ENCODE peak calls at places on chromosomes 7 and 10, in seven cellular contexts. S is Calu3, A is AG04449, U is fibroblast of the aortic adventitia, F is AG04450, N is RWPE1, M is fibroblast of pulmonary artery. K is an unnamed sample.

GRCh38 chr10:130994845-130995244 is 316.7 kb downstream of the TCERG1L start:
- DNase-seq in S (no peak), A (no peak), U (no peak), F (no peak), N (peak), M (no peak), K (no peak)

GRCh38 chr10:71527135-71527534 is 130.4 kb downstream of the CDH23 start:
- DNase-seq in S (no peak), A (no peak), U (no peak), F (no peak), N (no peak), M (no peak), K (no peak)

GRCh38 chr7:92778972-92779371 is 57.4 kb downstream of the CDK6 start:
- DNase-seq in S (no peak), A (peak), U (peak), F (no peak), N (no peak), M (peak), K (peak)

GRCh38 chr10:7980196-7980595 is 74.3 kb upstream of the GATA3 start:
- DNase-seq in S (no peak), A (no peak), U (no peak), F (no peak), N (no peak), M (no peak), K (no peak)

GRCh38 chr7:41881313-41882130 is 178.6 kb upstream of the INHBA start:
- DNase-seq in S (no peak), A (no peak), U (no peak), F (no peak), N (no peak), M (peak), K (peak)

GRCh38 chr10:111551001-111551400 is 474.2 kb downstream of the ADRA2A start:
- DNase-seq in S (no peak), A (peak), U (no peak), F (no peak), N (no peak), M (no peak), K (no peak)

GRCh38 chr7:27700501-27700900 is 37.8 kb upstream of the HIBADH start:
- DNase-seq in S (no peak), A (no peak), U (no peak), F (no peak), N (no peak), M (no peak), K (no peak)

GRCh38 chr10:125940515-125940914 is 44.2 kb downstream of the FANK1 start:
- DNase-seq in S (no peak), A (no peak), U (no peak), F (no peak), N (no peak), M (no peak), K (no peak)

GRCh38 chr7:132430863-132431822 is 145.1 kb downstream of the PLXNA4 start:
- DNase-seq in S (peak), A (peak), U (peak), F (peak), N (peak), M (peak), K (no peak)

GRCh38 chr7:19713676-19714075 is 4.8 kb upstream of the POLR1F start:
- DNase-seq in S (peak), A (peak), U (peak), F (peak), N (peak), M (peak), K (no peak)

GRCh38 chr7:5827755-5828154 is 46.3 kb upstream of the RNF216 start:
- DNase-seq in S (peak), A (no peak), U (peak), F (no peak), N (no peak), M (peak), K (peak)
- TF ChIP-seq CTCF in S (peak), A (peak), U (peak), F (peak), N (peak), M (peak), K (peak)

GRCh38 chr10:98878418-98878817 is 357.2 kb downstream of the HPSE2 start:
- DNase-seq in S (no peak), A (no peak), U (no peak), F (no peak), N (no peak), M (no peak), K (no peak)
- TF ChIP-seq CTCF in S (no peak), A (no peak), U (no peak), F (no peak), N (no peak), M (no peak), K (no peak)

GRCh38 chr7:99472561-99473314 is at the start of gene ZNF789:
- DNase-seq in S (peak), A (peak), U (peak), F (peak), N (peak), M (peak), K (peak)
- TF ChIP-seq CTCF in S (no peak), A (no peak), U (no peak), F (no peak), N (no peak), M (no peak), K (no peak)

DNA sequence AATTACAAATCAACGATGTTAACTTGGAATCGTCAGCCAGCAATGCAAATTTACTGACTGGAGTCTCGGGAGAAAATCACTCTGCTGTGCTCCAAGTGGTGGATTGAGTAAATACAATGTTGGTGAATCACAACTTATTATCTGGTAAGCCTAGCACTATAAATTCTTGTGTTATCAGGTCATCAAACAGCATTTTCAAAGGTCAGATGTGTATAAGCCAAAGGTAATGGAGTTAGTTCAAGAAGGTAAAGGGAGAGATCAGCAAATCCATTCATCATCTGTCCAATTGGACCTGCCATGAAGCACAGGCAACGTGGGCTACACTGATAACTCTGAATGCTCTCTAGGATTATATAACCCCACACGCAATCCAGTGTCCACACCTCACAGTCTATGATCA is 13.9 kb downstream of the CUBN start:
- DNase-seq in S (peak), A (no peak), U (peak), F (no peak), N (peak), M (peak), K (no peak)
- TF ChIP-seq CTCF in S (no peak), A (no peak), U (peak), F (peak), N (no peak), M (no peak), K (no peak)

GRCh38 chr7:144791488-144791887 is 44.4 kb downstream of the TPK1 start:
- DNase-seq in S (no peak), A (no peak), U (no peak), F (no peak), N (no peak), M (no peak), K (no peak)
- TF ChIP-seq CTCF in S (no peak), A (no peak), U (no peak), F (no peak), N (no peak), M (no peak), K (no peak)

GRCh38 chr10:44990302-44990655 is 10.4 kb upstream of the ZNF22 start:
- DNase-seq in S (peak), A (no peak), U (peak), F (no peak), N (no peak), M (no peak), K (no peak)
- TF ChIP-seq CTCF in S (peak), A (peak), U (no peak), F (peak), N (no peak), M (peak), K (no peak)

DNA sequence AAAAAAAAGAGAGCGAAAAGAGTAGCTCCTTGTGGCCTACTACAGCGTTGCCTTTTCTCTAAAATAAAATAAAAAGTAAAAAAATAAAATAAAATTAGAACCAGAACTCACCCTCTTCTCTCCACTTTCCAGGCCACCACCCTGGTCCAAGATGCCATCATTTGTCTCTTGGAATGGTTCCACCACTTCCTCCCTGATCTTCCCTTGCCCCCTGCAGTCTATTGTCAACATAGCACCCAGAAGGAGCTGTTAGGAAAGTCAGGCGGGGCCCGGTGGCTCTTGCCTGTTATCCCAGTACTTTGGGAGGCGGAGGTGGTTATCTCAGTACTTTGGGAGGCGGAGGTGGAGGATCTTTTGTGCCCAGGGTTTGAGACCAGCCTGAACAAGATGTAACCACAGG is 7.6 kb upstream of the GRID2IP start:
- DNase-seq in S (peak), A (no peak), U (peak), F (no peak), N (peak), M (peak), K (no peak)
- TF ChIP-seq CTCF in S (peak), A (peak), U (peak), F (peak), N (peak), M (peak), K (peak)

GRCh38 chr10:18594574-18595156 is 56.7 kb downstream of the NSUN6 start:
- DNase-seq in S (peak), A (no peak), U (no peak), F (no peak), N (no peak), M (no peak), K (no peak)
- TF ChIP-seq CTCF in S (no peak), A (no peak), U (peak), F (peak), N (no peak), M (peak), K (peak)

DNA sequence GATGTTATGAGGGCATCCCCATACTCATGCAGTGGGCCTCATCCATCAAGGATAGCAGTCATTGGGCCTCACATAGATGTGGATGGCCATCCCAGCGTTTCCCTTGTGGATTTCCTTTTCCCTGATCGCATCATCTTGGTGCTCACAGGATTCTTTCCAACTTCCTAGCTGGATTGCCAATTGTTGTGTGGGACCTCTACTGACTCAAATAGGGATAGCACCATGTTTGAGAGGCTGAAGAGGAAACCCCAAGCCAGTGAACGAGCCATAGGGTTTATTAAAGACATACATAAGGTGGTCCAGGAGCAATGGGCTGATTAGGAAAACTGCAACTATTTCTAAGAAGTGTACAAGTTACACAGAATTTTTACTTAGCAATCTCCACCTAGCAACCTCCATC is 21.8 kb downstream of the ASZ1 start:
- DNase-seq in S (no peak), A (no peak), U (no peak), F (no peak), N (no peak), M (no peak), K (no peak)
- TF ChIP-seq CTCF in S (no peak), A (no peak), U (no peak), F (peak), N (no peak), M (no peak), K (no peak)

DNA sequence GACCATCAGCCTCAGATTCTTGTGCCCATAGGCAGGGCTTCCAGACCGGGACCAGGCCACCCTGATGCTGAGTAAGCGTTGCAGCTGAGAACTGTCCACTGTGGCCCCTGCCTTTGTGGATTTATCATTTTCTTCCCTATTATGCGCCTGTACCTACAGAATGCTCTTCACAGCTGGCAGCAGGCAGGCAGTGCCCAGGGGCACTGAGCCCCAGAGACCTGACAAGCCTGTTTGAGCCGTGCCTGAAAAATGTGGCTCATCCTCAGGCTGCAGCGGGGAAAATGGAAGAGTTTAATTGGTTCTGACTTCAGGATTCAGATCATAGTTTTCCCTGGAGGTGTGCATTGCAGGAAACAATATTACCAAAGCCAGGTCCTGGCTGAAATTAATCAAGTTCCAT is 200.3 kb downstream of the ZNF438 start:
- DNase-seq in S (no peak), A (no peak), U (no peak), F (no peak), N (no peak), M (no peak), K (no peak)
- TF ChIP-seq CTCF in S (no peak), A (no peak), U (no peak), F (no peak), N (no peak), M (no peak), K (no peak)